ENCODE peak calls at places on chromosome 20, in eight cellular contexts. D is ureter; C is CD8-positive, alpha-beta T cell; Y is substantia nigra; H is pancreas; M is IMR-90; U is hepatic stellate cell; V is NCI-H774. O is an unnamed sample.

GRCh38 chr20:59181936-59182335 is 18.3 kb downstream of the ZNF831 start:
- DNase-seq in H (no peak), C (no peak), U (no peak), M (no peak), D (no peak), Y (no peak), V (no peak), O (no peak)

GRCh38 chr20:10115021-10115420 is 80.2 kb downstream of the ANKEF1 start:
- DNase-seq in C (no peak), H (no peak), D (no peak), M (peak), Y (no peak), U (peak), V (no peak), O (no peak)

GRCh38 chr20:58577871-58578615 is 62.8 kb upstream of the APCDD1L start:
- DNase-seq in V (no peak), C (no peak), M (no peak), H (no peak), Y (no peak), D (no peak), U (no peak), O (no peak)

GRCh38 chr20:41169791-41170351 is 32.5 kb downstream of the PLCG1 start:
- DNase-seq in D (no peak), H (no peak), M (peak), U (peak), C (no peak), V (no peak), Y (no peak), O (no peak)

GRCh38 chr20:16530201-16530681 is 43.0 kb downstream of the KIF16B start:
- DNase-seq in V (no peak), D (no peak), U (peak), Y (no peak), H (no peak), C (no peak), M (peak), O (no peak)

GRCh38 chr20:17227669-17228623 is 1.1 kb downstream of the PCSK2 start:
- DNase-seq in U (no peak), D (no peak), C (no peak), Y (no peak), H (no peak), M (peak), V (peak), O (peak)

GRCh38 chr20:10877345-10877744 is 203.5 kb upstream of the JAG1 start:
- DNase-seq in Y (no peak), C (no peak), V (no peak), D (peak), H (no peak), U (no peak), M (no peak), O (peak)

GRCh38 chr20:39576786-39577185 is 614.6 kb downstream of the DHX35 start:
- DNase-seq in M (no peak), H (no peak), Y (no peak), D (no peak), C (no peak), U (no peak), V (no peak), O (no peak)

GRCh38 chr20:290081-290831 is at the start of gene C20orf96:
- DNase-seq in C (peak), M (peak), V (peak), D (peak), Y (peak), H (peak), U (peak), O (peak)

GRCh38 chr20:8361008-8361652 is 229.1 kb downstream of the PLCB1 start:
- DNase-seq in H (no peak), Y (no peak), U (peak), V (no peak), C (no peak), M (peak), D (no peak), O (no peak)

GRCh38 chr20:6566821-6567220 is 200.7 kb upstream of the BMP2 start:
- DNase-seq in H (no peak), Y (no peak), D (no peak), C (no peak), M (peak), U (no peak), V (no peak), O (no peak)

GRCh38 chr20:44491635-44492395 is 16.1 kb downstream of the TTPAL start:
- DNase-seq in Y (no peak), H (no peak), U (peak), V (no peak), M (peak), D (no peak), C (no peak), O (no peak)

GRCh38 chr20:58199058-58199457 is 29.4 kb downstream of the ANKRD60 start:
- DNase-seq in D (no peak), C (no peak), Y (no peak), M (no peak), U (no peak), V (no peak), H (no peak), O (no peak)

GRCh38 chr20:61359254-61359653 is 107.2 kb downstream of the CDH4 start:
- DNase-seq in H (no peak), D (no peak), C (no peak), V (no peak), Y (no peak), U (no peak), M (no peak), O (no peak)

GRCh38 chr20:18223399-18223798 is 64.9 kb upstream of the ZNF133 start:
- DNase-seq in M (no peak), H (no peak), U (no peak), Y (no peak), V (no peak), D (no peak), C (no peak), O (no peak)